ENCODE peak calls at places on chromosomes 2 and 18, in four cellular contexts. R is A549, K is cardiac muscle cell, E is body of pancreas. V is an unnamed sample. For H3K4me1, the result is how much of the 10 kb centered on the place peaks cover.

GRCh38 chr2:64479259-64480198 is 25.6 kb downstream of the LGALSL start:
- DNase-seq in R (no peak), K (no peak), E (no peak), V (no peak)

GRCh38 chr2:223846524-223846923 is 9.1 kb upstream of the AP1S3 start:
- DNase-seq in K (peak), R (no peak), E (no peak), V (no peak)

GRCh38 chr2:24919100-24919976 is 699 bp downstream of the ADCY3 start:
- DNase-seq in R (peak), E (no peak), K (peak), V (no peak)

GRCh38 chr2:28546242-28546641 is 50.4 kb downstream of the PLB1 start:
- DNase-seq in E (no peak), R (no peak), K (peak), V (peak)

GRCh38 chr2:70124983-70125480 is 37.8 kb downstream of the PCBP1 start:
- DNase-seq in E (peak), R (peak), K (peak), V (peak)

GRCh38 chr2:148674063-148675020 is 29.8 kb downstream of the EPC2 start:
- DNase-seq in E (no peak), R (peak), K (no peak), V (no peak)

GRCh38 chr2:133760366-133760765 is 192.1 kb upstream of the NCKAP5 start:
- DNase-seq in R (no peak), E (no peak), K (no peak), V (no peak)

GRCh38 chr2:94871226-94872087 is at the start of gene TEKT4:
- DNase-seq in E (peak), K (no peak), R (no peak), V (no peak)

GRCh38 chr18:14074187-14074586 is 58.0 kb downstream of the ZNF519 start:
- DNase-seq in E (no peak), R (no peak), K (no peak), V (no peak)

GRCh38 chr2:120323807-120324399 is 22.0 kb upstream of the INHBB start:
- DNase-seq in E (no peak), K (peak), R (no peak), V (no peak)

GRCh38 chr2:196075196-196075595 is 6.6 kb upstream of the DNAH7 start:
- DNase-seq in E (no peak), K (no peak), R (no peak), V (no peak)

GRCh38 chr2:33588246-33588645 is 10.9 kb downstream of the FAM98A start:
- DNase-seq in R (no peak), E (no peak), K (no peak), V (no peak)

GRCh38 chr18:54675076-54675475 is 84.0 kb downstream of the DYNAP start:
- DNase-seq in R (no peak), K (no peak), E (no peak), V (no peak)

GRCh38 chr2:95389256-95390119 is 13.0 kb upstream of the FAHD2A start:
- DNase-seq in R (peak), K (peak), E (peak), V (peak)

DNA sequence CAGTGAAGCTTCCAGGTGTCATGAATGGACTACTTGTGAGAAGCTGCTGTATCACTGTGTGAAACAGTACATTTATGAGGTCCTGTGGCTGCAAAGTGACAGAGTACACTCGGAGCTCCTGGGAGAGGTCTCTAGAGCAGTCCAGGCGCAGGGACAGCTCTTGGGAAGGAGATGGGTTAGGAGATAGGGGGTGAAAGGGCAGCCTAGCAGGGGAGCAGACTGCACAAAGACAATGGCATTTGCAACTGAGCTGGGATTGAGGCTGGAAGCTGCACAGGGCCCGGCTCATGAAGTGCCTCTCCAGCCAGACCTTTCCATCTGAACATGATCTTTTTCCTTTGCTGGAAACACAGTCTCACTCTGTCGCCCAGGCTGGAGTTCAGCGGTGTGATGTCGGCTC is 83.6 kb downstream of the RHOB start:
- DNase-seq in R (no peak), E (no peak), K (no peak), V (no peak)
- H3K4me1 ChIP-seq in R (under half), E (under half), K (under half), V (under half)

DNA sequence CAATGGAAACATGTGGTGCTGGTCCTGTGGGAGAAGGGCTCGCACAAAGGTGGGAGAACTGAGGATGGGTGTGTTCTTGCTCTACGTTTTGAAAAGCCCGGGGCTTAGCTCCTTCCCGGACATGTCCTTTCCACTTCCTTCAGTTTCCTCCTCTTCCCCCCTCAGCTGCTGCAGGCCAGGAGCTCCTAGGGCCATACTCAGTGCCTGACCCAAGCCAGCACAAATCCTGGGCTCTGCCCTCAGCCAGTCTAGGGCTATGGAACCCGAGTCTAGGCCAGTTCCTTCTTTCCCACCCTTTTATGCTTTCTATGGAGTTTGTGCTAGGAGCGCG is 1.4 kb upstream of the SIX2 start:
- DNase-seq in E (no peak), K (peak), R (no peak), V (no peak)
- H3K4me3 ChIP-seq in E (no peak), K (peak), R (no peak), V (no peak)

GRCh38 chr18:76227759-76228158 is 267.3 kb downstream of the ZNF516 start:
- DNase-seq in K (no peak), E (no peak), R (no peak), V (no peak)
- H3K4me1 ChIP-seq in K (under half), E (under half), R (under half), V (under half)

GRCh38 chr2:88765154-88765948 is 73.9 kb downstream of the RPIA start:
- DNase-seq in E (peak), R (no peak), K (peak), V (no peak)
- H3K4me3 ChIP-seq in E (no peak), R (peak), K (peak), V (no peak)

V was measured in adrenal gland.